ENCODE peak calls at places on chromosome 20, in seven cellular contexts. W is A549, J is neuronal stem cell, F is bronchial epithelial cell, P is uterus, C is cardiac fibroblast, N is lower lobe of right lung. Q is an unnamed sample.

GRCh38 chr20:48339147-48339985 is 488.4 kb downstream of the PREX1 start:
- DNase-seq in W (peak; percentile 23), J (no peak), F (no peak), P (peak; percentile 73), C (peak; percentile 59), N (no peak), Q (no peak)

GRCh38 chr20:61871160-61871559 is 194.5 kb downstream of the TAF4 start:
- DNase-seq in W (no peak), J (no peak), F (no peak), P (no peak), C (no peak), N (no peak), Q (no peak)

GRCh38 chr20:16571333-16571732 is 1.9 kb downstream of the KIF16B start:
- DNase-seq in W (no peak), J (no peak), F (peak; percentile 97), P (no peak), C (no peak), N (no peak), Q (no peak)

GRCh38 chr20:2699775-2700413 is 7.3 kb downstream of the EBF4 start:
- DNase-seq in W (no peak), J (no peak), F (no peak), P (no peak), C (no peak), N (no peak), Q (no peak)

GRCh38 chr20:53853451-53853713 is 217.0 kb downstream of the BCAS1 start:
- DNase-seq in W (no peak), J (no peak), F (no peak), P (no peak), C (no peak), N (no peak), Q (no peak)

GRCh38 chr20:62542862-62543261 is 67.1 kb upstream of the GATA5 start:
- DNase-seq in W (no peak), J (no peak), F (no peak), P (no peak), C (no peak), N (no peak), Q (no peak)

GRCh38 chr20:32641464-32641863 is 32.3 kb downstream of the C20orf203 start:
- DNase-seq in W (no peak), J (no peak), F (no peak), P (no peak), C (no peak), N (no peak), Q (no peak)

GRCh38 chr20:1933465-1933870 is 38.3 kb downstream of the SIRPA start:
- DNase-seq in W (no peak), J (no peak), F (no peak), P (peak; percentile 70), C (peak; percentile 70), N (no peak), Q (peak; percentile 59)

GRCh38 chr20:53797085-53797484 is 203.4 kb upstream of the ZNF217 start:
- DNase-seq in W (no peak), J (no peak), F (no peak), P (no peak), C (peak; percentile 31), N (no peak), Q (no peak)

GRCh38 chr20:8895472-8895871 is 173.4 kb upstream of the PLCB4 start:
- DNase-seq in W (no peak), J (no peak), F (no peak), P (no peak), C (no peak), N (no peak), Q (no peak)

GRCh38 chr20:6142348-6142993 is 19.6 kb upstream of the FERMT1 start:
- DNase-seq in W (peak; percentile 65), J (peak; percentile 64), F (peak; percentile 65), P (peak; percentile 20), C (peak; percentile 79), N (no peak), Q (peak; percentile 57)

GRCh38 chr20:13119583-13119982 is 101.5 kb upstream of the ISM1 start:
- DNase-seq in W (peak; percentile 29), J (peak; percentile 76), F (peak; percentile 60), P (peak; percentile 20), C (peak; percentile 73), N (no peak), Q (no peak)

GRCh38 chr20:576156-576555 is 32.6 kb upstream of the CSNK2A1 start:
- DNase-seq in W (no peak), J (no peak), F (no peak), P (no peak), C (no peak), N (no peak), Q (no peak)

GRCh38 chr20:16574656-16575355 is 1.6 kb upstream of the KIF16B start:
- DNase-seq in W (peak; percentile 99), J (peak; percentile 56), F (peak; percentile 42), P (peak; percentile 84), C (peak; percentile 69), N (peak; percentile 94), Q (peak; percentile 76)

GRCh38 chr20:44279228-44279627 is 31.8 kb downstream of the FITM2 start:
- DNase-seq in W (peak; percentile 37), J (no peak), F (peak; percentile 21), P (no peak), C (peak; percentile 92), N (no peak), Q (no peak)

GRCh38 chr20:37670426-37670825 is 23.4 kb upstream of the CTNNBL1 start:
- DNase-seq in W (no peak), J (no peak), F (no peak), P (peak; percentile 26), C (no peak), N (no peak), Q (no peak)

GRCh38 chr20:19785886-19786285 is 27.8 kb downstream of the RIN2 start:
- DNase-seq in W (no peak), J (no peak), F (no peak), P (no peak), C (peak; percentile 48), N (no peak), Q (no peak)

GRCh38 chr20:19785173-19785799 is 27.2 kb downstream of the RIN2 start:
- DNase-seq in W (no peak), J (no peak), F (no peak), P (no peak), C (peak; percentile 76), N (no peak), Q (no peak)

GRCh38 chr20:19786311-19786710 is 28.3 kb downstream of the RIN2 start:
- DNase-seq in W (no peak), J (no peak), F (peak; percentile 71), P (no peak), C (peak; percentile 96), N (no peak), Q (no peak)

GRCh38 chr20:19783966-19784401 is 25.9 kb downstream of the RIN2 start:
- DNase-seq in W (no peak), J (no peak), F (peak; percentile 57), P (no peak), C (peak; percentile 54), N (peak; percentile 55), Q (no peak)

DNA sequence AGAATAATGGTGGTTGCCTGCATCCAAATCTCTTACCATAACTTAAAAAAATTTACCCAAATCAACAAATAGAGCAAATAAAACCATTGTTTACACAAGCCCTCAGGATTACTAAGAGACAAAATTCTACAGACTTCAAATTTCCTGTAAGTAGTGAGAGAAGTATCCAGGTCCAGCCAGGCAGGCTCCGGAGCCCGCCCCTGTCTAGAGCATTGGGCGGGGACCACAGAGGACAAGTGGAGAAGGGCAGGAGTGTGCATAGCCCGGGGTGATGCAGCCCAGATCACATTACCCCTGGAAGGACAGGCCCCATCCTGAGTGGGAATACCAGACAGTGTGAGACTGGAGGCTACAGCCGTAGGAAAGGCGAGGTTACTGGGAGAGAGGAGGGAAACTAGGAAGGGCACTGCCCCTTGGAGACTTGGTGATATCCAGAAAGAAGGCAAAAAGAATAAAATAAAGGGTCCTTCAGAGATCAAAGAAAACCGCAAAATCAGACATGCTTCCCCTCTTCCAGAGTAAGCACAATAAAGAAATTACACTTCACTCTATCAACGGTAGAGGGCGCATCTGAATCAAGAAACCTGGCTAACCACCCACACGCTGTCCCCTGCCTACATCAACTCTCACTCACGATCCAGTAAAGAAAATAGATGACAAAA is 26.6 kb downstream of the RIN2 start:
- DNase-seq in W (peak; percentile 68), J (peak; percentile 66), F (peak; percentile 89), P (peak; percentile 35), C (peak; percentile 95), N (peak; percentile 75), Q (peak; percentile 60)
- H3K4me3 ChIP-seq in W (no peak overlapping the region), J (no peak overlapping the region), F (no peak overlapping the region), P (no peak overlapping the region), C (no peak overlapping the region), N (no peak overlapping the region), Q (no peak overlapping the region)

DNA sequence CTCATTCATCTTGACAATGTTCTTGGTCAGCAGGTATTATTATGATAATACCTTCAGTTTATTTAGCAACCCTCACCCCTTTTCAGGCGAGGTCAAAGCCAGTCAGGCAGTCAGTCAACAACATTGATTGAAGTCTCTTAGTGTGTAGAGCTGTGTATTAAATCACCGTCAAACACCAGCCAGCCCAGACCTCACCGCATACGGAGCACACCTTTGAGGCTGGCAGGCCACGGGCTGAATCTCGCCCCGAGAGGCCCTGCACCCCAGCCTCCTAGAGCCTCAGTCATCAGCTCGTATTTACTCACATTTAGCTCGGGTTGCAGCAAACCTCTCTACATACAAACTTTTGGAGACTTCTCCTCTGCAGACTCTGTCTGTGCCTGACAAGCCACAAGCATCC is 36.0 kb upstream of the FOXA2 start:
- DNase-seq in W (no peak), J (no peak), F (no peak), P (no peak), C (no peak), N (no peak), Q (no peak)
- H3K4me3 ChIP-seq in W (no peak overlapping the region), J (no peak overlapping the region), F (no peak overlapping the region), P (no peak overlapping the region), C (no peak overlapping the region), N (no peak overlapping the region), Q (no peak overlapping the region)

GRCh38 chr20:59063358-59064213 is 21.0 kb upstream of the PRELID3B start:
- DNase-seq in W (peak; percentile 39), J (peak; percentile 24), F (peak; percentile 96), P (peak; percentile 63), C (peak; percentile 71), N (no peak), Q (no peak)
- H3K4me3 ChIP-seq in W (no peak overlapping the region), J (no peak overlapping the region), F (no peak overlapping the region), P (no peak overlapping the region), C (peak overlapping the region; percentile 12), N (no peak overlapping the region), Q (no peak overlapping the region)

GRCh38 chr20:50678213-50678898 is 13.0 kb downstream of the RIPOR3 start:
- DNase-seq in W (no peak), J (no peak), F (no peak), P (peak; percentile 38), C (no peak), N (no peak), Q (no peak)

GRCh38 chr20:50682065-50682464 is 9.3 kb downstream of the RIPOR3 start:
- DNase-seq in W (no peak), J (no peak), F (no peak), P (no peak), C (no peak), N (no peak), Q (no peak)

GRCh38 chr20:50681359-50682064 is 9.8 kb downstream of the RIPOR3 start:
- DNase-seq in W (no peak), J (no peak), F (no peak), P (no peak), C (no peak), N (no peak), Q (no peak)

GRCh38 chr20:50680106-50680960 is 11.0 kb downstream of the RIPOR3 start:
- DNase-seq in W (no peak), J (no peak), F (no peak), P (peak; percentile 71), C (no peak), N (no peak), Q (no peak)

DNA sequence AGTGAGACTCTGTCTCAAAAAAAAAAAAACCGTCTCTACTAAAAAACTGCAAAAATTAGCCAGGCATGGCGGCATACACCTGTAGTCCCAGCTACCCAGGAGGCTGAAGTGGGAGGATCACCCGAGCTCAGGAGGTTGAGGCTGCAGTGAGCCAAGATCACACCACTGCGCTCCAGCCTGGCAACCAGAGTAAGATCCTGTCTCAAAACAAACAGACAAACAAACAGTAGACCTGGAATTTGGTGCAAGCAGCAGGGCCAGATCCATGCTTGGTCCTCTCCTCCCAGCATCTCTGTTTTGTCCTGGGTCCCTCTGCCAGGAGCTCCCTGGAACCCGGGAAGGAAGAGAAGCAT is 11.6 kb downstream of the RIPOR3 start:
- DNase-seq in W (no peak), J (no peak), F (no peak), P (no peak), C (no peak), N (no peak), Q (no peak)
- H3K4me3 ChIP-seq in W (no peak overlapping the region), J (no peak overlapping the region), F (no peak overlapping the region), P (no peak overlapping the region), C (no peak overlapping the region), N (no peak overlapping the region), Q (no peak overlapping the region)

Q was measured in lower leg skin.